ENCODE peak calls at places on chromosomes 3 and 15, in eight cellular contexts. One of them, this sample, is unnamed.

GRCh38 chr15:59372352-59373211 is at the start of gene MYO1E:
- DNase-seq in tibial nerve: peak; percentile 75
- DNase-seq in endodermal cell: peak; percentile 97
- DNase-seq in epithelial cell of esophagus: peak; percentile 98
- DNase-seq in A549: peak; percentile 98
- DNase-seq in BJ: peak; percentile 83
- DNase-seq in mucosa of descending colon: peak; percentile 94
- DNase-seq in heart left ventricle: peak; percentile 91
- DNase-seq in this sample: peak; percentile 98

GRCh38 chr3:140629351-140630137 is 48.3 kb upstream of the TRIM42 start:
- DNase-seq in epithelial cell of esophagus: peak; percentile 92
- DNase-seq in A549: peak; percentile 12
- DNase-seq in mucosa of descending colon: no peak
- DNase-seq in heart left ventricle: no peak
- DNase-seq in BJ: peak; percentile 32
- DNase-seq in tibial nerve: no peak
- DNase-seq in endodermal cell: no peak
- DNase-seq in this sample: no peak

GRCh38 chr3:106120334-106120733 is 251.5 kb upstream of the CBLB start:
- DNase-seq in A549: no peak
- DNase-seq in epithelial cell of esophagus: peak; percentile 43
- DNase-seq in endodermal cell: no peak
- DNase-seq in tibial nerve: no peak
- DNase-seq in mucosa of descending colon: no peak
- DNase-seq in heart left ventricle: no peak
- DNase-seq in BJ: no peak
- DNase-seq in this sample: no peak

GRCh38 chr15:77503240-77503639 is 82.6 kb downstream of the HMG20A start:
- DNase-seq in endodermal cell: no peak
- DNase-seq in tibial nerve: no peak
- DNase-seq in heart left ventricle: no peak
- DNase-seq in BJ: no peak
- DNase-seq in mucosa of descending colon: no peak
- DNase-seq in A549: no peak
- DNase-seq in epithelial cell of esophagus: peak; percentile 44
- DNase-seq in this sample: peak; percentile 35

GRCh38 chr15:39649765-39650164 is 68.9 kb downstream of the THBS1 start:
- DNase-seq in endodermal cell: no peak
- DNase-seq in BJ: no peak
- DNase-seq in tibial nerve: no peak
- DNase-seq in mucosa of descending colon: no peak
- DNase-seq in epithelial cell of esophagus: no peak
- DNase-seq in heart left ventricle: no peak
- DNase-seq in A549: no peak
- DNase-seq in this sample: no peak

GRCh38 chr15:72201346-72202029 is 3.9 kb upstream of the GRAMD2A start:
- DNase-seq in endodermal cell: peak; percentile 29
- DNase-seq in heart left ventricle: no peak
- DNase-seq in A549: no peak
- DNase-seq in tibial nerve: no peak
- DNase-seq in mucosa of descending colon: no peak
- DNase-seq in BJ: no peak
- DNase-seq in epithelial cell of esophagus: no peak
- DNase-seq in this sample: no peak

GRCh38 chr15:57213783-57214366 is 162.4 kb upstream of the CGNL1 start:
- DNase-seq in heart left ventricle: no peak
- DNase-seq in A549: peak; percentile 51
- DNase-seq in BJ: no peak
- DNase-seq in epithelial cell of esophagus: peak; percentile 48
- DNase-seq in tibial nerve: no peak
- DNase-seq in endodermal cell: no peak
- DNase-seq in mucosa of descending colon: no peak
- DNase-seq in this sample: peak; percentile 35

GRCh38 chr15:63362873-63363272 is 18.8 kb downstream of the CA12 start:
- DNase-seq in BJ: no peak
- DNase-seq in endodermal cell: no peak
- DNase-seq in tibial nerve: no peak
- DNase-seq in A549: no peak
- DNase-seq in epithelial cell of esophagus: no peak
- DNase-seq in heart left ventricle: no peak
- DNase-seq in mucosa of descending colon: no peak
- DNase-seq in this sample: no peak

GRCh38 chr3:66983101-66983500 is 15.0 kb upstream of the KBTBD8 start:
- DNase-seq in mucosa of descending colon: no peak
- DNase-seq in A549: no peak
- DNase-seq in tibial nerve: no peak
- DNase-seq in heart left ventricle: no peak
- DNase-seq in endodermal cell: peak; percentile 57
- DNase-seq in epithelial cell of esophagus: no peak
- DNase-seq in BJ: no peak
- DNase-seq in this sample: no peak

GRCh38 chr15:38954090-38954489 is 389.5 kb upstream of the RASGRP1 start:
- DNase-seq in BJ: no peak
- DNase-seq in A549: no peak
- DNase-seq in heart left ventricle: no peak
- DNase-seq in epithelial cell of esophagus: no peak
- DNase-seq in tibial nerve: no peak
- DNase-seq in mucosa of descending colon: no peak
- DNase-seq in endodermal cell: no peak
- DNase-seq in this sample: no peak

GRCh38 chr15:71191296-71191695 is 76.0 kb downstream of the THSD4 start:
- DNase-seq in A549: no peak
- DNase-seq in heart left ventricle: no peak
- DNase-seq in BJ: peak; percentile 19
- DNase-seq in epithelial cell of esophagus: no peak
- DNase-seq in tibial nerve: no peak
- DNase-seq in endodermal cell: no peak
- DNase-seq in mucosa of descending colon: no peak
- DNase-seq in this sample: no peak

GRCh38 chr15:88655780-88656488 is 17.1 kb downstream of the ISG20 start:
- DNase-seq in tibial nerve: no peak
- DNase-seq in BJ: no peak
- DNase-seq in endodermal cell: no peak
- DNase-seq in mucosa of descending colon: no peak
- DNase-seq in heart left ventricle: no peak
- DNase-seq in A549: no peak
- DNase-seq in epithelial cell of esophagus: no peak
- DNase-seq in this sample: no peak

GRCh38 chr3:134772591-134772990 is 22.5 kb upstream of the EPHB1 start:
- DNase-seq in A549: no peak
- DNase-seq in epithelial cell of esophagus: no peak
- DNase-seq in endodermal cell: peak; percentile 36
- DNase-seq in heart left ventricle: no peak
- DNase-seq in BJ: no peak
- DNase-seq in tibial nerve: no peak
- DNase-seq in mucosa of descending colon: no peak
- DNase-seq in this sample: no peak

GRCh38 chr3:22939349-22939748 is 263.8 kb upstream of the UBE2E2 start:
- DNase-seq in tibial nerve: no peak
- DNase-seq in mucosa of descending colon: no peak
- DNase-seq in heart left ventricle: no peak
- DNase-seq in BJ: no peak
- DNase-seq in epithelial cell of esophagus: peak; percentile 30
- DNase-seq in endodermal cell: no peak
- DNase-seq in A549: no peak
- DNase-seq in this sample: no peak

GRCh38 chr3:106337116-106337515 is 468.3 kb upstream of the CBLB start:
- DNase-seq in tibial nerve: no peak
- DNase-seq in BJ: no peak
- DNase-seq in endodermal cell: no peak
- DNase-seq in A549: no peak
- DNase-seq in mucosa of descending colon: no peak
- DNase-seq in epithelial cell of esophagus: peak; percentile 38
- DNase-seq in heart left ventricle: no peak
- DNase-seq in this sample: no peak

GRCh38 chr15:27057904-27058645 is 87.1 kb downstream of the GABRG3 start:
- DNase-seq in mucosa of descending colon: no peak
- DNase-seq in heart left ventricle: no peak
- DNase-seq in tibial nerve: no peak
- DNase-seq in epithelial cell of esophagus: peak; percentile 24
- DNase-seq in A549: peak; percentile 36
- DNase-seq in endodermal cell: no peak
- DNase-seq in BJ: no peak
- DNase-seq in this sample: peak; percentile 6

GRCh38 chr15:42994546-42994945 is 74.0 kb upstream of the TTBK2 start:
- DNase-seq in mucosa of descending colon: no peak
- DNase-seq in epithelial cell of esophagus: peak; percentile 46
- DNase-seq in A549: no peak
- DNase-seq in heart left ventricle: no peak
- DNase-seq in tibial nerve: no peak
- DNase-seq in BJ: peak; percentile 5
- DNase-seq in endodermal cell: no peak
- DNase-seq in this sample: no peak

GRCh38 chr15:55526559-55527036 is 18.6 kb upstream of the DNAAF4 start:
- DNase-seq in mucosa of descending colon: peak; percentile 12
- DNase-seq in tibial nerve: no peak
- DNase-seq in A549: peak; percentile 69
- DNase-seq in BJ: no peak
- DNase-seq in heart left ventricle: no peak
- DNase-seq in epithelial cell of esophagus: peak; percentile 74
- DNase-seq in endodermal cell: peak; percentile 74
- DNase-seq in this sample: peak; percentile 11

GRCh38 chr3:52034651-52035050 is 21.7 kb downstream of the DUSP7 start:
- DNase-seq in BJ: no peak
- DNase-seq in mucosa of descending colon: no peak
- DNase-seq in heart left ventricle: no peak
- DNase-seq in epithelial cell of esophagus: no peak
- DNase-seq in endodermal cell: no peak
- DNase-seq in tibial nerve: no peak
- DNase-seq in A549: no peak
- DNase-seq in this sample: no peak

GRCh38 chr3:110799236-110799635 is 272.4 kb upstream of the NECTIN3 start:
- DNase-seq in mucosa of descending colon: no peak
- DNase-seq in A549: no peak
- DNase-seq in heart left ventricle: no peak
- DNase-seq in endodermal cell: no peak
- DNase-seq in tibial nerve: no peak
- DNase-seq in epithelial cell of esophagus: peak; percentile 94
- DNase-seq in BJ: no peak
- DNase-seq in this sample: no peak

GRCh38 chr3:196563721-196564225 is 4.6 kb downstream of the WDR53 start:
- DNase-seq in A549: peak; percentile 23
- DNase-seq in heart left ventricle: no peak
- DNase-seq in tibial nerve: no peak
- DNase-seq in endodermal cell: no peak
- DNase-seq in mucosa of descending colon: no peak
- DNase-seq in epithelial cell of esophagus: peak; percentile 84
- DNase-seq in BJ: no peak
- DNase-seq in this sample: no peak

GRCh38 chr3:101676219-101676764 is 640 bp downstream of the ZBTB11 start:
- DNase-seq in A549: peak; percentile 95
- DNase-seq in epithelial cell of esophagus: peak; percentile 97
- DNase-seq in tibial nerve: peak; percentile 84
- DNase-seq in mucosa of descending colon: peak; percentile 94
- DNase-seq in endodermal cell: peak; percentile 98
- DNase-seq in heart left ventricle: peak; percentile 97
- DNase-seq in BJ: peak; percentile 80
- DNase-seq in this sample: peak; percentile 70
- TF ChIP-seq CTCF in A549: no peak
- TF ChIP-seq CTCF in epithelial cell of esophagus: no peak
- TF ChIP-seq CTCF in tibial nerve: no peak
- TF ChIP-seq CTCF in mucosa of descending colon: peak; percentile 24
- TF ChIP-seq CTCF in endodermal cell: peak; percentile 29
- TF ChIP-seq CTCF in heart left ventricle: peak; percentile 24
- TF ChIP-seq CTCF in BJ: no peak
- TF ChIP-seq CTCF in this sample: no peak

GRCh38 chr3:155673411-155673810 is 71.5 kb downstream of the PLCH1 start:
- DNase-seq in heart left ventricle: no peak
- DNase-seq in endodermal cell: no peak
- DNase-seq in epithelial cell of esophagus: no peak
- DNase-seq in BJ: no peak
- DNase-seq in tibial nerve: no peak
- DNase-seq in A549: no peak
- DNase-seq in mucosa of descending colon: no peak
- DNase-seq in this sample: no peak

GRCh38 chr3:155675094-155675493 is 69.8 kb downstream of the PLCH1 start:
- DNase-seq in BJ: no peak
- DNase-seq in heart left ventricle: no peak
- DNase-seq in mucosa of descending colon: no peak
- DNase-seq in A549: no peak
- DNase-seq in endodermal cell: no peak
- DNase-seq in tibial nerve: no peak
- DNase-seq in epithelial cell of esophagus: no peak
- DNase-seq in this sample: no peak

DNA sequence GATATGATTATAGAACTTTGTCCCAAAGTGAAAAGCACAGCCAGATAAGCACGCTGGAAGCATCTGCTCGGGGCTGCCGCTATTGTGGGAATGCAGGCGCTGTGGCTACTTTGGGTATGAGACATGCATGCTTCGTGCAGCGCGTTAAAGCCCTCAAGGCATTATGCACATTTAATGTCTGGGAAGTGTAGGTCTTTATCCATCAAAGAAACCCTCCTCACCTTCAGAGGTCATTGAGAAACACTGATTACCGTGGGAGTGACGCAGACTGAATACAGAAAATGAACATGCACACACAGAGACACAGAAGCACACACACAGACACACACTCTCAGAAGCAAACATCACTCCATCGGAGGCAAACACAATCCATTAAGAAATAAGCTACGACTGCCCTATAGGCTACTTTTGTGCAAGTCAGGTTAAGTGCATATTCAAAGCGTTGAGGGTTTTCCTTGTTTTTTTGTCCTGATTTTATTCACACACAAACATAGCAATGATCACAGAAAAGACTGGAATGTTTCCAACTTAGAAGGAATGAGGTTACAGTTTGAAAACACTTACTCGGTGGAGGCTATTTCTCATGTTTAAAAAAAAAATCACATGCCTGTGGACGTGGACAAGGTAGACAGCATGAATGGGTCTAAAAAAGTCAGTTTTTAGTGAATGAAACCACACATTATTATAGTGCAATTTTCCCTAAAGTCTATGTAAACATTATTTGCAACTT is 68.5 kb downstream of the PLCH1 start:
- DNase-seq in A549: peak; percentile 13
- DNase-seq in epithelial cell of esophagus: peak; percentile 68
- DNase-seq in heart left ventricle: no peak
- DNase-seq in BJ: peak; percentile 49
- DNase-seq in endodermal cell: no peak
- DNase-seq in mucosa of descending colon: peak; percentile 14
- DNase-seq in tibial nerve: no peak
- DNase-seq in this sample: no peak
- H3K4me3 ChIP-seq in A549: peak overlapping the region; percentile 23
- H3K4me3 ChIP-seq in epithelial cell of esophagus: no peak overlapping the region
- H3K4me3 ChIP-seq in heart left ventricle: peak overlapping the region; percentile 37
- H3K4me3 ChIP-seq in BJ: peak overlapping the region; percentile 28
- H3K4me3 ChIP-seq in endodermal cell: no peak overlapping the region
- H3K4me3 ChIP-seq in mucosa of descending colon: no peak overlapping the region
- H3K4me3 ChIP-seq in tibial nerve: peak overlapping the region; percentile 45
- H3K4me3 ChIP-seq in this sample: no peak overlapping the region

GRCh38 chr3:133444071-133444774 is 44.4 kb downstream of the BFSP2 start:
- DNase-seq in mucosa of descending colon: no peak
- DNase-seq in epithelial cell of esophagus: peak; percentile 86
- DNase-seq in endodermal cell: no peak
- DNase-seq in BJ: no peak
- DNase-seq in A549: peak; percentile 84
- DNase-seq in heart left ventricle: no peak
- DNase-seq in tibial nerve: no peak
- DNase-seq in this sample: peak; percentile 71
- TF ChIP-seq CTCF in mucosa of descending colon: no peak
- TF ChIP-seq CTCF in epithelial cell of esophagus: peak; percentile 18
- TF ChIP-seq CTCF in endodermal cell: no peak
- TF ChIP-seq CTCF in BJ: no peak
- TF ChIP-seq CTCF in A549: peak; percentile 35
- TF ChIP-seq CTCF in heart left ventricle: no peak
- TF ChIP-seq CTCF in tibial nerve: no peak
- TF ChIP-seq CTCF in this sample: peak; percentile 19

GRCh38 chr3:175270199-175270837 is 411.2 kb downstream of the NAALADL2 start:
- DNase-seq in mucosa of descending colon: no peak
- DNase-seq in heart left ventricle: no peak
- DNase-seq in A549: no peak
- DNase-seq in BJ: peak; percentile 62
- DNase-seq in tibial nerve: no peak
- DNase-seq in epithelial cell of esophagus: peak; percentile 16
- DNase-seq in endodermal cell: no peak
- DNase-seq in this sample: peak; percentile 57
- H3K4me3 ChIP-seq in mucosa of descending colon: no peak overlapping the region
- H3K4me3 ChIP-seq in heart left ventricle: no peak overlapping the region
- H3K4me3 ChIP-seq in A549: no peak overlapping the region
- H3K4me3 ChIP-seq in BJ: no peak overlapping the region
- H3K4me3 ChIP-seq in tibial nerve: no peak overlapping the region
- H3K4me3 ChIP-seq in epithelial cell of esophagus: no peak overlapping the region
- H3K4me3 ChIP-seq in endodermal cell: no peak overlapping the region
- H3K4me3 ChIP-seq in this sample: no peak overlapping the region

This sample was measured in LNCaP clone FGC.